ENCODE peak calls at places on chromosomes 16 and 17, in seven cellular contexts. R is cardiac muscle cell; T is CD8-positive, alpha-beta memory T cell; Y is ascending aorta; C is ovary; V is aorta; E is naive thymus-derived CD4-positive, alpha-beta T cell. D is an unnamed sample.

GRCh38 chr16:81175325-81175891 is 63.1 kb upstream of the BCO1 start:
- DNase-seq in Y (no peak), R (peak), C (no peak), V (no peak), T (no peak), E (no peak), D (peak)

GRCh38 chr17:27667656-27668487 is 36.9 kb downstream of the LGALS9 start:
- DNase-seq in R (no peak), C (no peak), Y (no peak), T (no peak), E (no peak), V (no peak), D (no peak)

GRCh38 chr17:29412780-29413565 is 22.8 kb downstream of the TAOK1 start:
- DNase-seq in Y (no peak), T (no peak), R (peak), V (no peak), E (no peak), C (no peak), D (peak)

GRCh38 chr17:32103476-32104113 is 38.7 kb upstream of the RHOT1 start:
- DNase-seq in C (no peak), Y (no peak), R (peak), E (no peak), V (no peak), T (no peak), D (no peak)

GRCh38 chr17:49890077-49890821 is 42.4 kb upstream of the TAC4 start:
- DNase-seq in V (no peak), Y (no peak), T (no peak), E (no peak), C (no peak), R (peak), D (no peak)

GRCh38 chr17:78529871-78530670 is 47.1 kb downstream of the DNAH17 start:
- DNase-seq in V (no peak), Y (no peak), E (no peak), R (no peak), C (no peak), T (no peak), D (no peak)

GRCh38 chr16:12455287-12455798 is 348.3 kb downstream of the CPPED1 start:
- DNase-seq in T (no peak), R (peak), V (peak), E (peak), C (peak), Y (no peak), D (no peak)

GRCh38 chr17:42182927-42183734 is 2.1 kb downstream of the HCRT start:
- DNase-seq in T (no peak), C (no peak), E (no peak), V (no peak), Y (no peak), R (peak), D (no peak)

GRCh38 chr16:65284583-65284982 is 162.7 kb upstream of the CDH11 start:
- DNase-seq in R (no peak), V (no peak), Y (no peak), T (no peak), C (no peak), E (no peak), D (no peak)

GRCh38 chr17:33052856-33053255 is 61.2 kb downstream of the SPACA3 start:
- DNase-seq in R (no peak), Y (no peak), C (no peak), E (no peak), V (no peak), T (no peak), D (no peak)

GRCh38 chr17:3002538-3003301 is 60.7 kb downstream of the OR1D5 start:
- DNase-seq in Y (no peak), V (peak), T (no peak), C (no peak), R (no peak), E (peak), D (no peak)

GRCh38 chr16:27242868-27243590 is 25.5 kb downstream of the NSMCE1 start:
- DNase-seq in E (peak), V (peak), C (peak), R (peak), Y (peak), T (no peak), D (no peak)

GRCh38 chr17:596287-596686 is 118.4 kb downstream of the VPS53 start:
- DNase-seq in E (no peak), T (no peak), Y (no peak), C (no peak), V (no peak), R (no peak), D (no peak)

GRCh38 chr17:33292981-33293867 is at the start of gene ASIC2:
- DNase-seq in R (no peak), E (no peak), V (no peak), T (no peak), Y (no peak), C (peak), D (peak)

GRCh38 chr16:74448990-74449389 is 27.7 kb upstream of the CLEC18B start:
- DNase-seq in Y (peak), E (no peak), R (peak), V (peak), T (no peak), C (peak), D (no peak)

GRCh38 chr16:89297156-89297869 is 79.8 kb downstream of the ZNF778 start:
- DNase-seq in T (no peak), R (no peak), Y (no peak), E (no peak), V (no peak), C (peak), D (no peak)

GRCh38 chr16:10895053-10895946 is 18.3 kb downstream of the CIITA start:
- DNase-seq in C (peak), E (peak), V (peak), T (peak), R (peak), Y (no peak), D (no peak)

GRCh38 chr17:16398270-16399267 is 16.8 kb upstream of the TRPV2 start:
- DNase-seq in Y (no peak), E (no peak), C (no peak), T (peak), R (no peak), V (no peak), D (peak)

GRCh38 chr16:9047689-9048301 is 43.6 kb upstream of the HAPSTR1 start:
- DNase-seq in Y (peak), T (no peak), E (no peak), R (peak), C (peak), V (peak), D (peak)

GRCh38 chr17:47704116-47704515 is 10.2 kb downstream of the TBKBP1 start:
- DNase-seq in E (no peak), R (no peak), V (peak), C (no peak), Y (no peak), T (no peak), D (no peak)

GRCh38 chr17:78960945-78961344 is 18.8 kb downstream of the LGALS3BP start:
- DNase-seq in T (no peak), V (no peak), C (no peak), Y (no peak), E (no peak), R (peak), D (no peak)

GRCh38 chr16:4207683-4208528 is 34.0 kb downstream of the SRL start:
- DNase-seq in E (no peak), R (no peak), C (peak), T (no peak), V (no peak), Y (no peak), D (no peak)

GRCh38 chr17:44283374-44284023 is 15.6 kb upstream of the SLC4A1 start:
- DNase-seq in T (no peak), R (no peak), E (no peak), Y (no peak), V (no peak), C (no peak), D (no peak)

GRCh38 chr16:86534779-86535605 is 20.0 kb downstream of the MTHFSD start:
- DNase-seq in R (no peak), V (no peak), E (no peak), T (peak), C (no peak), Y (no peak), D (no peak)

GRCh38 chr16:83211711-83212110 is 584.9 kb downstream of the CDH13 start:
- DNase-seq in Y (no peak), C (no peak), T (no peak), V (no peak), E (no peak), R (peak), D (no peak)

GRCh38 chr16:72301416-72302048 is 129.6 kb upstream of the PMFBP1 start:
- DNase-seq in T (no peak), Y (no peak), C (no peak), R (no peak), V (no peak), E (no peak), D (no peak)

GRCh38 chr16:72295914-72296313 is 124.0 kb upstream of the PMFBP1 start:
- DNase-seq in R (no peak), C (no peak), T (no peak), E (no peak), Y (no peak), V (no peak), D (no peak)

GRCh38 chr16:72300892-72301291 is 128.9 kb upstream of the PMFBP1 start:
- DNase-seq in Y (no peak), C (no peak), T (no peak), E (no peak), V (no peak), R (no peak), D (no peak)

GRCh38 chr16:72299684-72300243 is 127.8 kb upstream of the PMFBP1 start:
- DNase-seq in E (no peak), V (no peak), R (no peak), T (no peak), C (no peak), Y (no peak), D (no peak)

DNA sequence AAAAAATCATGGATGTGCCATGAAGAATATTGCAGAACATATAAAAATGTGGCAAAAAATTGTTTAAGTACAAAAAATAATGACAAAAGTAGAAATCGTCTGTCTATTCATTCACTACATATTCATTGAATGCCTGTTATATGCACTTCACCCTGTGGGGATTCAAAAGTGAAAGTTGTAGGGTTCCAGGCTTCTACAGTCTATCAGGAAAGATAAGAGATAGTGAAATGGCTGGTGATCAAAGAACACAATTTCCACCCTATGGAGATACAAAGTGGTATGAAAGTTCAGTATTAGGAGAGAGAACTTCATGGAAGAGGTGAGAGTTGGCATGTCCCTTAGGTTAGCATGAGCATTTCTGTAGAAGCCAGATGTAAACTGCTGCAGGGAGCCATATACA is 127.0 kb upstream of the PMFBP1 start:
- DNase-seq in C (no peak), V (no peak), R (no peak), Y (no peak), T (no peak), E (no peak), D (no peak)
- H3K27ac ChIP-seq in C (no peak), V (no peak), R (no peak), Y (no peak), T (no peak), E (no peak), D (no peak)

DNA sequence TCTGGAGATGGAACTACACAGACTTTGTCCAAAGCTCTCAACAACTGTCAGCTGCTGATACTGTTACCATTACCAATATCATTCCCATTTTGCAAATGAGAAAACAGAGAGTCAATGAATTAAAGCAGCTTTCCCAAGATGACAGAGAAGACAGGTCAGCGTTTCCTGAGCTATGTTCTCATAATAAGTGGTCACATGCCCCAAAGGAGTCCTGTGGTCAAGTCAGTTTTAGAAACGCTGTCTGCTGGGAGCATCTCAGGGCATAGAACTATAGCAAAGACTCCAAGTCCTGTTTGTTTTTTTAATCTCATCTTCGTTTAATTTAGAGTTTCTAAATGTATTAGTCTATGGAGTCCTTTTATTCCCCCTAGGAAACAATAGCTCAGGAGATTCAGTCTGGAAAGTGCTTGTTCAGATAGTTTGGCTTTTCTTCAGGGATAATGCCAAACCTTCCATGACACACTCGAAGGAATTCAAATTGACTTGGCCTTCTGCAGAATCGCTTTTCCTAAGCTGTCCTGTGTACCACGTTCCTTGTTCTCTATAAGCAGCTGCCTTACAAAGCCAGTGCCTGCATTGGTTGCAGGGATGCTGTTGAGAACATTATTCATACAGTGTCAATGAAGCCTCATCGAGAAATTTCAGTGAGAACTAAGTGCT is 12.1 kb downstream of the CCDC42 start:
- DNase-seq in V (no peak), E (no peak), C (no peak), T (no peak), R (peak), Y (no peak), D (no peak)
- H3K27ac ChIP-seq in V (peak), E (no peak), C (no peak), T (no peak), R (no peak), Y (peak), D (no peak)

GRCh38 chr17:80026359-80027042 is 9.2 kb downstream of the TBC1D16 start:
- DNase-seq in T (no peak), Y (no peak), E (no peak), R (no peak), V (no peak), C (no peak), D (no peak)
- H3K27ac ChIP-seq in T (no peak), Y (no peak), E (no peak), R (no peak), V (no peak), C (no peak), D (no peak)

GRCh38 chr17:15265131-15265530 is at the start of gene PMP22:
- DNase-seq in V (peak), E (no peak), R (peak), T (no peak), Y (no peak), C (no peak), D (no peak)
- H3K27ac ChIP-seq in V (no peak), E (no peak), R (no peak), T (no peak), Y (no peak), C (no peak), D (no peak)

GRCh38 chr16:56941856-56942331 is 10.0 kb downstream of the HERPUD1 start:
- DNase-seq in E (no peak), C (no peak), T (no peak), V (no peak), Y (no peak), R (no peak), D (no peak)

GRCh38 chr16:56945847-56946527 is 14.0 kb downstream of the HERPUD1 start:
- DNase-seq in V (no peak), R (no peak), T (no peak), C (no peak), Y (no peak), E (no peak), D (no peak)

GRCh38 chr16:56941092-56941491 is 9.2 kb downstream of the HERPUD1 start:
- DNase-seq in E (no peak), T (no peak), V (no peak), R (no peak), Y (no peak), C (no peak), D (no peak)

GRCh38 chr16:56944954-56945839 is 13.3 kb downstream of the HERPUD1 start:
- DNase-seq in E (no peak), Y (no peak), V (no peak), T (no peak), C (peak), R (no peak), D (peak)

GRCh38 chr16:56943761-56944375 is 11.9 kb downstream of the HERPUD1 start:
- DNase-seq in E (no peak), V (no peak), C (no peak), R (no peak), T (no peak), Y (no peak), D (no peak)
- H3K27ac ChIP-seq in E (no peak), V (no peak), C (peak), R (no peak), T (no peak), Y (no peak), D (peak)

GRCh38 chr17:35795871-35796265 is 427 bp upstream of the MMP28 start:
- DNase-seq in T (no peak), C (no peak), Y (no peak), V (no peak), R (no peak), E (no peak), D (no peak)

GRCh38 chr17:35795007-35795870 is at the start of gene MMP28:
- DNase-seq in C (no peak), T (no peak), E (peak), R (peak), Y (peak), V (no peak), D (no peak)

GRCh38 chr17:35790826-35791225 is 4.6 kb downstream of the MMP28 start:
- DNase-seq in C (no peak), E (no peak), V (no peak), T (no peak), R (no peak), Y (peak), D (no peak)

GRCh38 chr17:35791681-35792350 is 3.6 kb downstream of the MMP28 start:
- DNase-seq in T (no peak), V (no peak), C (no peak), R (no peak), Y (no peak), E (no peak), D (no peak)

GRCh38 chr17:35793257-35793656 is 2.2 kb downstream of the MMP28 start:
- DNase-seq in V (no peak), T (no peak), C (no peak), R (no peak), Y (no peak), E (no peak), D (no peak)
- H3K27ac ChIP-seq in V (no peak), T (no peak), C (no peak), R (no peak), Y (no peak), E (no peak), D (no peak)

DNA sequence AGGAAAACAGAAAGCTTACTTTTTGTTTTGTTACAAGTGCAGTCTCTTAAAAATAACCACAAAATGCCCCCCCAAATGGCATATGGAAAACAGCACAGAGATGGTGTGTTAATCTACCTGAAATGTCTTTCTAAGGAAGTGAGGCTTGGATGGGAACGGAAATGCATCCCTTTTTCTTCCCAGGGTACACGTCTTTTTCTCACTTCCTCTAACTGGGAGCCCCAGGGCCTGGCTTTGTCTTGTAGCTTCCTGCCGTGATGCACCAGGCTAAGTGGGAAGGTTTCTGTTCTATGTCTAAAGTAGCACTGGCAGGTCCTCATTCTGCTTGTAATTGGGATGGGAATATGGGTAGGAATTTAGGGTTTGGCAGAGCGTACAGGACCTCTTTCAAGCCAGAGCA is 52.5 kb upstream of the CACNG3 start:
- DNase-seq in C (no peak), T (no peak), V (no peak), E (no peak), R (no peak), Y (no peak), D (no peak)
- H3K27ac ChIP-seq in C (no peak), T (no peak), V (no peak), E (no peak), R (no peak), Y (no peak), D (no peak)

DNA sequence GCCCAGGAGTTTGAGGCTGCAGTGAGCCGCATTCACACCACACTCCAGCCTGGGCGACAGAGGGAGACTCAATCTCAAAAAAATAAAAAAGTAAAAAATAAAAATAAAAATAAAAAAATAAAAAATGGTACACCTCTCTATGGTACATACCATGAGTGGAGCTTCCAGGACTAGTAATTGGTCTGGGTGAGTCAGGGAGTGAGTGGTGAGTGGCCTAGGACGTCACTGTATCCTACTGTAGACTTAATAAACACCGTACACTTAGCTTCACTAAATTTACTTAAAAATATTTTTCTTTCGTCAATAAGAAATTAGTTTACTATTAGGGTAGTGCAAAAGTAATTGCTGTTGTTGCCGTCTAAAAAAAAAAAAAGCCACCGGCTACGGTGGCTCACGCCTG is 9.0 kb downstream of the CDH5 start:
- DNase-seq in T (no peak), C (no peak), V (no peak), Y (no peak), R (no peak), E (no peak), D (no peak)
- H3K27ac ChIP-seq in T (no peak), C (no peak), V (no peak), Y (no peak), R (no peak), E (no peak), D (no peak)

D was measured in epithelial cell of prostate.